ENCODE peak calls at places on chromosome 17, in seven cellular contexts. S is fibroblast of mammary gland, F is transverse colon, Q is BE2C, N is dorsolateral prefrontal cortex, H is right lobe of liver, V is BJ. A is an unnamed sample.

GRCh38 chr17:57506253-57506911 is 238.7 kb downstream of the CCDC182 start:
- DNase-seq in S (no peak), F (no peak), Q (peak; percentile 69), N (no peak), H (no peak), V (no peak), A (no peak)

GRCh38 chr17:47413872-47414271 is 90.1 kb downstream of the EFCAB13 start:
- DNase-seq in S (peak; percentile 36), F (no peak), Q (no peak), N (no peak), H (no peak), V (no peak), A (no peak)

GRCh38 chr17:32936894-32937500 is 9.0 kb downstream of the TMEM98 start:
- DNase-seq in S (peak; percentile 76), F (peak; percentile 78), Q (peak; percentile 65), N (peak; percentile 55), H (peak; percentile 58), V (no peak), A (peak; percentile 86)

GRCh38 chr17:42303694-42304093 is 15.4 kb downstream of the STAT5A start:
- DNase-seq in S (no peak), F (no peak), Q (no peak), N (no peak), H (no peak), V (no peak), A (no peak)

GRCh38 chr17:67520282-67520906 is 143.3 kb downstream of the PITPNC1 start:
- DNase-seq in S (peak; percentile 95), F (peak; percentile 13), Q (no peak), N (no peak), H (no peak), V (no peak), A (no peak)

GRCh38 chr17:39705786-39706348 is 6.0 kb downstream of the ERBB2 start:
- DNase-seq in S (no peak), F (peak; percentile 78), Q (no peak), N (no peak), H (peak; percentile 81), V (no peak), A (no peak)

GRCh38 chr17:4950757-4951204 is at the start of gene ENO3:
- DNase-seq in S (no peak), F (peak; percentile 37), Q (peak; percentile 59), N (no peak), H (peak; percentile 68), V (no peak), A (no peak)

GRCh38 chr17:56203430-56203829 is 50.2 kb downstream of the ANKFN1 start:
- DNase-seq in S (peak; percentile 28), F (no peak), Q (no peak), N (no peak), H (no peak), V (no peak), A (no peak)

GRCh38 chr17:19867654-19868395 is at the start of gene ULK2:
- DNase-seq in S (peak; percentile 69), F (peak; percentile 56), Q (peak; percentile 43), N (peak; percentile 42), H (peak; percentile 65), V (no peak), A (no peak)

GRCh38 chr17:34665803-34666763 is 86.7 kb downstream of the TMEM132E start:
- DNase-seq in S (no peak), F (no peak), Q (peak; percentile 43), N (no peak), H (no peak), V (no peak), A (no peak)

GRCh38 chr17:74201250-74201649 is 2.2 kb upstream of the RPL38 start:
- DNase-seq in S (peak; percentile 80), F (peak; percentile 62), Q (peak; percentile 40), N (no peak), H (no peak), V (no peak), A (no peak)

GRCh38 chr17:31397256-31397939 is 5.9 kb downstream of the RAB11FIP4 start:
- DNase-seq in S (no peak), F (no peak), Q (no peak), N (no peak), H (no peak), V (no peak), A (no peak)

GRCh38 chr17:51741447-51741846 is 417.1 kb downstream of the CA10 start:
- DNase-seq in S (no peak), F (no peak), Q (no peak), N (no peak), H (no peak), V (no peak), A (no peak)

GRCh38 chr17:74733365-74734122 is 3.5 kb upstream of the RAB37 start:
- DNase-seq in S (no peak), F (no peak), Q (no peak), N (no peak), H (no peak), V (no peak), A (no peak)

GRCh38 chr17:8994319-8994718 is 27.0 kb upstream of the NTN1 start:
- DNase-seq in S (peak; percentile 33), F (peak; percentile 59), Q (peak; percentile 54), N (peak; percentile 49), H (peak; percentile 79), V (no peak), A (no peak)

GRCh38 chr17:21457051-21458026 is 81.2 kb downstream of the KCNJ12 start:
- DNase-seq in S (peak; percentile 95), F (peak; percentile 94), Q (peak; percentile 84), N (peak; percentile 80), H (peak; percentile 92), V (peak; percentile 41), A (peak; percentile 23)

GRCh38 chr17:4407851-4408250 is 25.9 kb upstream of the SPNS3 start:
- DNase-seq in S (peak; percentile 6), F (no peak), Q (no peak), N (no peak), H (no peak), V (no peak), A (no peak)

GRCh38 chr17:59165933-59166342 is 10.4 kb downstream of the PRR11 start:
- DNase-seq in S (peak; percentile 42), F (peak; percentile 41), Q (peak; percentile 50), N (peak; percentile 66), H (no peak), V (no peak), A (no peak)

GRCh38 chr17:72632026-72632684 is 460.3 kb downstream of the SLC39A11 start:
- DNase-seq in S (no peak), F (peak; percentile 91), Q (peak; percentile 69), N (no peak), H (no peak), V (no peak), A (no peak)

GRCh38 chr17:11618861-11619566 is 20.7 kb downstream of the DNAH9 start:
- DNase-seq in S (peak; percentile 16), F (peak; percentile 86), Q (no peak), N (no peak), H (no peak), V (no peak), A (no peak)

GRCh38 chr17:38418069-38418692 is 10.1 kb upstream of the ARHGAP23 start:
- DNase-seq in S (no peak), F (no peak), Q (no peak), N (no peak), H (no peak), V (no peak), A (no peak)

GRCh38 chr17:5097101-5097834 is 14.4 kb downstream of the ZNF232 start:
- DNase-seq in S (no peak), F (peak; percentile 50), Q (peak; percentile 51), N (no peak), H (peak; percentile 60), V (no peak), A (no peak)

GRCh38 chr17:48960834-48961515 is 7.4 kb downstream of the GIP start:
- DNase-seq in S (peak; percentile 7), F (no peak), Q (peak; percentile 21), N (no peak), H (no peak), V (no peak), A (no peak)

DNA sequence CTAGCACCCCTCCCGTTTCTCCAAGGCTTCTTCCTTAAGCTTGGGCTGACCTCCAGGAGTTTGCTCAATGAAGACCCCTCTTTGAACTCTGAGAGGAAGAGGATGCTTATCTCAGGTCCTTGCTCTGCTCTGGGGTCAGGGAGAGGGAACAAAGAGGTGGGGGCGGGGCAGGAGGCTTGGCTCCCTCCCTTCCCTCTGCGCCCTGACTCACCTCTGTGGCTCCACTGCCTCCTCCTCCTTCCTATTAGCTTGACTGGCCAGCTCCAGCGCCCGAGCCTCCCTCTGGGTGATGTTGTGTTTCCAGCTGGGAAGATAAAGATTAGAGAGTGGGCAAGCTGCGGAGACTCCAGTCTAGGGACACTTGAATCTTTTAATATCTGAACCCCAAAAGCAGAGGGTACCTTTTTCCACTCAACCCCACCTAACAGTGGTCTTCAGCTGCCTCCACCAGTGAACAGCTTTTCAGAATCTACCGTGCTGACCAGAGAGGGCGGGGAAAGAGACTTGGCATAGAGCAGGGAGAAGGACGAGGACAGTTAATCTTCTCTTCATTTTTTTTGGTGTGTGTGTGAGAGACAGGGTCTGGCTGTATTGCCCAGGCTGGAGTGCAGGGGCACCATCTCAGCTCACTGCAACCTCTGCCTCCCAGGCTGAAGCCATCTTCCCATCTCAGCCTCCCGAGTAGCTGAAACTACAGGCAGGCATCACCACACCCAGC is 6.7 kb downstream of the GIP start:
- DNase-seq in S (peak; percentile 65), F (no peak), Q (no peak), N (no peak), H (no peak), V (no peak), A (no peak)
- H3K4me3 ChIP-seq in S (peak overlapping the region; percentile 12), F (no peak overlapping the region), Q (no peak overlapping the region), N (no peak overlapping the region), H (no peak overlapping the region), V (no peak overlapping the region), A (no peak overlapping the region)

DNA sequence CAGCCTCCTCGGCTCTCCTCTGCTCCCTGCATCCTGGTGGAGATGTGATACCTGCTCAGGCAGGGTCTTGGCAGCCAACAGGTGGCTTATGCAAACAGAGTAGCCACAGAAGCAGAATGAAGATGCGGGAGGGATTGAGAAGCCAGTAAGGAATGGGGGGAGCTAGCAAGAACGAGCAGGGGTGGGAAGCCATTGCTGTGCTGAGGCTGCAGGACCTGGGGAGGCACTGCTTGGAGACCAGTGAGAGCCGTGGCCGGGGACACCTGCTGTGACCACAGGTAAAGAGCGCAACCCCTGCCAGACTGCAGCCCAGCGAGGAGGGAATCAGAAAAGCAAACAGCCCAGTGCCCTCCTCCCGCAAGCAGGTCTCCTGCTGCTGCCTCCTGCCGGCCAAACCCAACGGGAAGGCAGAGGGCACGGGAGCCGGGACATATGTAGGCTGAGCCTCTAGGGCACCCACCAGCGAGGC is 14.7 kb downstream of the AIPL1 start:
- DNase-seq in S (peak; percentile 12), F (no peak), Q (no peak), N (no peak), H (no peak), V (no peak), A (no peak)
- TF ChIP-seq CTCF in S (peak; percentile 43), F (peak; percentile 17), Q (no peak), N (no peak), H (peak; percentile 25), V (peak; percentile 51), A (peak; percentile 69)

DNA sequence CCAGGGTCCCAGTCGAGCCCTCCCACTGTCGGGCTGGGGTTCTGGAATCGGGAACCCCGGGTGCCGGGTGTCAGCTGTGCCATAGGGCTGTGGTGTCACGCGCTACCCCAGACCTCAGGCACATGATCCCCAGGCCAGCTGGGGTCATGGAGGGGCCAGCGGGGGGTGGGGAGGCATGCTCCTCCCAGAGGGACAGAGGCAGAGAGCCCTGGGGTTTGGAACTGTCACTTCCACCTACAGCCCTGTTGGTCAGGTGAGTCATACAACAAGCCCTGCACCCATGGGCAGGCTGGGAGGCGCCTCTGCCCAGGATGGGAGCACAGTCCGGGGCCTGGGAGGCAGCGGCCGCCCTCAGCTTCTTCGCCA is 63.0 kb downstream of the BAIAP2 start:
- DNase-seq in S (peak; percentile 61), F (peak; percentile 39), Q (no peak), N (no peak), H (peak; percentile 78), V (no peak), A (peak; percentile 25)
- H3K4me3 ChIP-seq in S (peak overlapping the region; percentile 55), F (no peak overlapping the region), Q (no peak overlapping the region), N (peak overlapping the region; percentile 36), H (no peak overlapping the region), V (no peak overlapping the region), A (peak overlapping the region; percentile 25)

GRCh38 chr17:45584092-45585036 is 93.8 kb upstream of the PLEKHM1 start:
- DNase-seq in S (peak; percentile 37), F (peak; percentile 85), Q (peak; percentile 66), N (peak; percentile 70), H (peak; percentile 71), V (no peak), A (no peak)
- TF ChIP-seq CTCF in S (no peak), F (no peak), Q (no peak), N (no peak), H (no peak), V (no peak), A (no peak)

A was measured in retinal pigment epithelial cell.